ENCODE peak calls at places on chromosomes 6 and 20, in six cellular contexts. M is brain microvascular endothelial cell, Y is cardiac muscle cell, D is ovary, J is endothelial cell, T is cardiac fibroblast. K is an unnamed sample.
A peak's percentile ranks its signal among the peaks of the same experiment; 100 is the strongest.

GRCh38 chr20:21027569-21027968 is 78.6 kb downstream of the LINC00237 start:
- DNase-seq in M (no peak), Y (no peak), D (no peak), J (peak; percentile 51), T (peak; percentile 1), K (peak; percentile 42)

GRCh38 chr6:43359831-43360230 is 9.6 kb downstream of the ZNF318 start:
- DNase-seq in M (no peak), Y (no peak), D (no peak), J (no peak), T (no peak), K (no peak)

GRCh38 chr6:73309784-73310502 is 44.1 kb downstream of the DPPA5 start:
- DNase-seq in M (peak; percentile 49), Y (peak; percentile 67), D (peak; percentile 69), J (peak; percentile 63), T (peak; percentile 60), K (peak; percentile 68)

GRCh38 chr20:45037050-45037449 is 63.9 kb downstream of the KCNS1 start:
- DNase-seq in M (no peak), Y (peak; percentile 77), D (no peak), J (no peak), T (peak; percentile 76), K (no peak)

GRCh38 chr6:132937466-132937906 is 123.1 kb downstream of the RPS12 start:
- DNase-seq in M (peak; percentile 42), Y (peak; percentile 57), D (no peak), J (peak; percentile 60), T (peak; percentile 45), K (peak; percentile 70)

GRCh38 chr6:89797317-89797716 is 22.3 kb downstream of the MDN1 start:
- DNase-seq in M (peak; percentile 84), Y (peak; percentile 94), D (peak; percentile 46), J (no peak), T (peak; percentile 70), K (no peak)

GRCh38 chr6:91781946-91782345 is 1195.1 kb upstream of the MAP3K7 start:
- DNase-seq in M (no peak), Y (no peak), D (no peak), J (no peak), T (no peak), K (peak; percentile 56)

GRCh38 chr6:163529605-163530004 is 115.1 kb downstream of the QKI start:
- DNase-seq in M (peak; percentile 86), Y (peak; percentile 77), D (no peak), J (no peak), T (peak; percentile 93), K (no peak)

GRCh38 chr6:121309768-121310473 is 24.4 kb downstream of the TBC1D32 start:
- DNase-seq in M (no peak), Y (peak; percentile 77), D (no peak), J (no peak), T (peak; percentile 80), K (no peak)

GRCh38 chr6:121302882-121303281 is 31.4 kb downstream of the TBC1D32 start:
- DNase-seq in M (no peak), Y (no peak), D (no peak), J (no peak), T (no peak), K (no peak)

GRCh38 chr6:121310495-121310894 is 23.8 kb downstream of the TBC1D32 start:
- DNase-seq in M (no peak), Y (no peak), D (no peak), J (no peak), T (no peak), K (no peak)

GRCh38 chr6:121305957-121306607 is 28.2 kb downstream of the TBC1D32 start:
- DNase-seq in M (no peak), Y (peak; percentile 62), D (no peak), J (no peak), T (peak; percentile 67), K (no peak)
- TF ChIP-seq CTCF in M (peak; percentile 59), Y (peak; percentile 57), D (no peak), J (peak; percentile 68), T (peak; percentile 56), K (peak; percentile 79)

DNA sequence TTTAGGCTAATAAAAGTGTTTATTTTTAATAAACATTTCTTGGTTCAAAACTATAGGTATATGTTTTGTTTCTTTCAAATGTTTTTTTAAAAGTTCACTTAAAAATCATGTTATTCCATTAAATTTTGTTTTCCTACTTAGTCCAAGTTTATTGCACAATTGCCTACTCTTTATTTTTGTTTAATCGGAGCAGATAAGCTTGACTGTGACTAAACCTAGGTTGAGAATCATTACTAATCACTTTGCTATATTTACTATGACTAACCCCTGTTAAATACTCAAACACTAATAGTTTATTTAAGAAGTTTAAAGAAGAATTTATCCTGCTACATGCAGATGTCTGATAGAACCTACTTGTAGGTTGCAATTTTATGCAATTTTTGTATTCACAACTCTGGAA is 18.8 kb downstream of the MAP3K4 start:
- DNase-seq in M (no peak), Y (peak; percentile 63), D (no peak), J (no peak), T (peak; percentile 75), K (no peak)
- TF ChIP-seq CTCF in M (no peak), Y (no peak), D (no peak), J (no peak), T (no peak), K (no peak)

GRCh38 chr6:117840541-117840983 is 66.5 kb upstream of the SLC35F1 start:
- DNase-seq in M (peak; percentile 60), Y (peak; percentile 25), D (no peak), J (peak; percentile 51), T (peak; percentile 66), K (no peak)
- TF ChIP-seq CTCF in M (peak; percentile 38), Y (peak; percentile 27), D (no peak), J (peak; percentile 77), T (peak; percentile 30), K (peak; percentile 72)

DNA sequence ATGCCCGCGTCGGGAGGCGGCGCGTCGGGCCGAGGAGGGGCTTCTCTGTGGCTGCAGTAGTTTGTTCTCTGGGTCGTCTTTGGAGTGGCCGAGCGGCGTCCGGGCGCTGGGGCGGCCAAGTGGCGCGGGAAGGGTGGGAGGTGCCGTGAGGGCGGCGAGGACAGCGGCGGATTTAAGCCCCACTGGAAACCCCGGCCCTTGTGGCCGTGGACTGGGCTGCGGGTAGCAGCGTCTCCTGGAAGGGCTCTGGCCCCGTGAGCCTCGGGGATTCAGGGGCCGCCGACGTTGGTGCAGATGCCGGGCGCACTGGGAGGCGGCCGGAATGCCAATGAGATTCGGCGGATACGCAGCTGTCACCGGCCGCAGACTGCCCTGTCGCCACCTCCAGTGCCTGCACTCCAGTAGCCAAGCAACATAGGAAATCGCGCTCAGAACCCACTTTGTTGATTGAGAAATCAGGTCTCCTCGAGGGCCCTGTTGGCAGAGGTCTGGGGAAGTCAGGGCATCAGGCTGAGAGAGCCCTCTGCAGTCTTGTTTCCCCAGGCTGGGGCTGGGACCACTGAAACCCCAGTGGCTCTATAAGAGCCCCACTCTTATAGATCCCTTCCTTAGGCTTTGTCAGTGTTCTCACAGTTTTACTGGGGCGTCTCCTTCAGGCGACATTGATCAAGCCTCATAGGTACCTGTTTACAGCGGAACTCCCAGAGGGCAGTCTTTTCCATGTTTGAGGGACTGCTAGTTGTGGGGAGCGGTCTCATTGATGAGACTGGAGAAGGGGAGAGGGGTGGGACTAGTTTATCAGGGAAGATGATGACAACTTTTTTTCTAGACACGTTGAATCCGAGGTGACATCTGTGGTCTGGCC is 642 bp downstream of the GZF1 start:
- DNase-seq in M (peak; percentile 24), Y (peak; percentile 34), D (no peak), J (peak; percentile 48), T (peak; percentile 40), K (peak; percentile 69)
- TF ChIP-seq CTCF in M (no peak), Y (no peak), D (no peak), J (no peak), T (no peak), K (no peak)

GRCh38 chr20:2086980-2087377 is 14.6 kb upstream of the STK35 start:
- DNase-seq in M (no peak), Y (no peak), D (no peak), J (no peak), T (no peak), K (no peak)

GRCh38 chr20:2088904-2089303 is 12.7 kb upstream of the STK35 start:
- DNase-seq in M (no peak), Y (no peak), D (no peak), J (no peak), T (no peak), K (no peak)

GRCh38 chr20:2084703-2085102 is 16.9 kb upstream of the STK35 start:
- DNase-seq in M (no peak), Y (peak; percentile 63), D (no peak), J (no peak), T (peak; percentile 36), K (no peak)

GRCh38 chr20:2089447-2089846 is 12.2 kb upstream of the STK35 start:
- DNase-seq in M (no peak), Y (no peak), D (no peak), J (no peak), T (no peak), K (no peak)

GRCh38 chr20:2086177-2086979 is 15.2 kb upstream of the STK35 start:
- DNase-seq in M (no peak), Y (peak; percentile 9), D (no peak), J (no peak), T (no peak), K (no peak)
- TF ChIP-seq CTCF in M (peak; percentile 35), Y (peak; percentile 33), D (no peak), J (no peak), T (peak; percentile 20), K (no peak)

DNA sequence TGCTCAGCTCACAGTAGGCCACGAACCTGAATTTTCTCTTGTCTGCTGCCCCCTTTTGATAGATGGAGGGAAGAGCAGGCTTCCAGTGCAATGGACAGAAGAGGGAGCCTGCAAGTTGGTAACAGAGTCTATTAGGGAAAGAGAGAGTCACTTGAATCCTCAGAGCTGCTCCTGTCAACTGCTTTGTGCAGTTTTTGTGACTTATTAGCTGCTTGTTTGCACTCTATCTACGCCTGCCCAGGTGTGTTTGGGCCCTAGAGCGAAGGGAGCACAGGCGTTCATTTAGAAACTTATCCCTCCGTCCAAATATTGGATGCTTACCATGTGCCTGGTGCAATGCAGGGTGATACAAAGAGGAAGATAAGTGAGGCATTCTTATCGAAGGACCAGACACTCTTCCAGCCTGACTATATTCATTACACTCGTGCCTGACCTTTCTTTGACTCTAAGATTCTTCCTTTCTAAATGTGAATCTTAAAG is 11.6 kb upstream of the SLC2A12 start:
- DNase-seq in M (peak; percentile 68), Y (peak; percentile 86), D (peak; percentile 60), J (peak; percentile 66), T (peak; percentile 83), K (peak; percentile 54)
- TF ChIP-seq CTCF in M (no peak), Y (peak; percentile 95), D (peak; percentile 49), J (peak; percentile 43), T (peak; percentile 94), K (peak; percentile 62)

DNA sequence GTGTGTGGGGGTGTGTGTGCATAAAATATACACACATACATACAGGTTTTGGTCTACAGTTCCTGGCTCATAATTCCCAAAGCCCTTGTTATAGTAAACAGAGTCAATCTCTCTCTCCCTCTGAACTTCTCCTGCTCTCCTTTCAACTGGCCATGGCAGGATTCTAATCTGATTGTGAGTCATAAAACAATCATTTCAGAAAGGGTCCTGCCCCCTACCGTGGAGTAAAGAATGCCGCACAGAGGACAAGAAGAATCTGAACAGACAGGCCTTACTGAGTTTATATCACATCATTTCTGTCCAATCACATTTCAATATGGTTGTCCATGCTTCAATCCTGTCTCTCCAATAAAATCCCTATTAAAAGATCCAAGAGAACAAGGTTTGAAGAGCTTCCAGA is 416.9 kb downstream of the FRK start:
- DNase-seq in M (no peak), Y (peak; percentile 66), D (no peak), J (no peak), T (peak; percentile 7), K (no peak)
- TF ChIP-seq CTCF in M (peak; percentile 38), Y (peak; percentile 38), D (no peak), J (no peak), T (no peak), K (no peak)